ENCODE peak calls at places on chromosomes 2 and 18, in ten cellular contexts. One of them, this sample, is unnamed.

GRCh38 chr18:23196119-23197004 is 61.1 kb downstream of the CABLES1 start:
- DNase-seq in transverse colon: no peak
- DNase-seq in A549: no peak
- DNase-seq in K562: no peak
- DNase-seq in NB4: no peak
- DNase-seq in testis: no peak
- DNase-seq in breast epithelium: peak; percentile 38
- DNase-seq in endothelial cell of umbilical vein: no peak
- DNase-seq in upper lobe of left lung: no peak
- DNase-seq in spleen: no peak
- DNase-seq in this sample: no peak

GRCh38 chr18:74139888-74140287 is 7.7 kb downstream of the FBXO15 start:
- DNase-seq in transverse colon: no peak
- DNase-seq in A549: no peak
- DNase-seq in K562: peak; percentile 34
- DNase-seq in NB4: peak; percentile 59
- DNase-seq in testis: no peak
- DNase-seq in breast epithelium: no peak
- DNase-seq in endothelial cell of umbilical vein: no peak
- DNase-seq in upper lobe of left lung: no peak
- DNase-seq in spleen: no peak
- DNase-seq in this sample: no peak

GRCh38 chr2:192146069-192147006 is 48.4 kb downstream of the TMEFF2 start:
- DNase-seq in transverse colon: no peak
- DNase-seq in A549: no peak
- DNase-seq in K562: no peak
- DNase-seq in NB4: no peak
- DNase-seq in testis: no peak
- DNase-seq in breast epithelium: no peak
- DNase-seq in endothelial cell of umbilical vein: peak; percentile 55
- DNase-seq in upper lobe of left lung: no peak
- DNase-seq in spleen: no peak
- DNase-seq in this sample: no peak

GRCh38 chr2:58649746-58650145 is 408.6 kb upstream of the FANCL start:
- DNase-seq in transverse colon: no peak
- DNase-seq in A549: no peak
- DNase-seq in K562: no peak
- DNase-seq in NB4: no peak
- DNase-seq in testis: no peak
- DNase-seq in breast epithelium: no peak
- DNase-seq in endothelial cell of umbilical vein: no peak
- DNase-seq in upper lobe of left lung: no peak
- DNase-seq in spleen: no peak
- DNase-seq in this sample: no peak

GRCh38 chr2:238913931-238914647 is 66.2 kb downstream of the TWIST2 start:
- DNase-seq in transverse colon: no peak
- DNase-seq in A549: no peak
- DNase-seq in K562: no peak
- DNase-seq in NB4: no peak
- DNase-seq in testis: no peak
- DNase-seq in breast epithelium: no peak
- DNase-seq in endothelial cell of umbilical vein: no peak
- DNase-seq in upper lobe of left lung: no peak
- DNase-seq in spleen: peak; percentile 60
- DNase-seq in this sample: no peak

GRCh38 chr18:58640428-58640805 is 11.5 kb upstream of the ALPK2 start:
- DNase-seq in transverse colon: no peak
- DNase-seq in A549: no peak
- DNase-seq in K562: no peak
- DNase-seq in NB4: no peak
- DNase-seq in testis: no peak
- DNase-seq in breast epithelium: no peak
- DNase-seq in endothelial cell of umbilical vein: no peak
- DNase-seq in upper lobe of left lung: no peak
- DNase-seq in spleen: no peak
- DNase-seq in this sample: no peak

GRCh38 chr2:39686470-39686869 is 20.8 kb downstream of the TMEM178A start:
- DNase-seq in transverse colon: no peak
- DNase-seq in A549: no peak
- DNase-seq in K562: no peak
- DNase-seq in NB4: no peak
- DNase-seq in testis: no peak
- DNase-seq in breast epithelium: no peak
- DNase-seq in endothelial cell of umbilical vein: no peak
- DNase-seq in upper lobe of left lung: no peak
- DNase-seq in spleen: no peak
- DNase-seq in this sample: no peak

GRCh38 chr18:10374615-10375295 is 79.7 kb upstream of the APCDD1 start:
- DNase-seq in transverse colon: no peak
- DNase-seq in A549: no peak
- DNase-seq in K562: no peak
- DNase-seq in NB4: no peak
- DNase-seq in testis: no peak
- DNase-seq in breast epithelium: no peak
- DNase-seq in endothelial cell of umbilical vein: no peak
- DNase-seq in upper lobe of left lung: no peak
- DNase-seq in spleen: no peak
- DNase-seq in this sample: no peak

DNA sequence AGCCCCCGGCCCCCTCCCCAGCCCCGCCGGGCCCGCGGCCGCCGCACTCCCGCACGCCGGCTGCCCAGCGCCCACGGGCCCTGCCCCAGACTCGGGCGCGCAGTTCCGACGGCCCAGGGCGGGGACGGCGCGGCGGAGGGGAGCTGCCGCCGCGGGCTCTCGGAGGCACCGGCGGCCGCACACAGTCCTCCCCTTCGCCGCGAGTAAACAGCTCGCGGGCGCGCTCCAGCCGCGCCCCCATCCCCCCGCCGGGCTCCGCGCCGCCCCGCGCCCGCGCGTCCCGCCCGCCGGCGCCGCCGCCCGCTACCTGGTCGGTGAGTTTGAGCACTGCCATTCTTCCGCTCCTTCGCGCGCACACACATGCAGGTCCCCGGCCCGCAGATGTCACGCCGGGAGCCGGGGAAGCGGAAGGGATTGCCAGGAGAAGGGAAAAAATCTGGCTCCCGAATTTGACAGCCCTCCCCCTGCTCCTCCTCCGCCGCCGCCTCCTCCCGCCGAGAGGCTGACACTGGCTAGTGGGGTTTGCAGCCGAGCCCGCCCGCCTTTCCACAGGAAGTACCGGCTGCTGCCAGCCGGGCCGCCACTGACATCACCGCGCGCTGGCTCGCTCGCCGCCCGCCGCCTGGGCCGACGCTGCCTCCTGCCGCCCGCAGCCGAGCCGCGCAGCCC is at the start of gene ANKRD44:
- DNase-seq in transverse colon: peak; percentile 90
- DNase-seq in A549: peak; percentile 76
- DNase-seq in K562: peak; percentile 63
- DNase-seq in NB4: peak; percentile 93
- DNase-seq in testis: peak; percentile 87
- DNase-seq in breast epithelium: peak; percentile 88
- DNase-seq in endothelial cell of umbilical vein: peak; percentile 72
- DNase-seq in upper lobe of left lung: peak; percentile 97
- DNase-seq in spleen: peak; percentile 99
- DNase-seq in this sample: peak; percentile 92
- TF ChIP-seq POLR2A in transverse colon: peak; percentile 65
- TF ChIP-seq POLR2A in A549: peak; percentile 29
- TF ChIP-seq POLR2A in K562: no peak
- TF ChIP-seq POLR2A in NB4: peak; percentile 38
- TF ChIP-seq POLR2A in testis: no peak
- TF ChIP-seq POLR2A in breast epithelium: no peak
- TF ChIP-seq POLR2A in endothelial cell of umbilical vein: no peak
- TF ChIP-seq POLR2A in upper lobe of left lung: peak; percentile 50
- TF ChIP-seq POLR2A in spleen: no peak
- TF ChIP-seq POLR2A in this sample: no peak

GRCh38 chr2:173016451-173016850 is 59.2 kb upstream of the MAP3K20 start:
- DNase-seq in transverse colon: no peak
- DNase-seq in A549: no peak
- DNase-seq in K562: no peak
- DNase-seq in NB4: no peak
- DNase-seq in testis: no peak
- DNase-seq in breast epithelium: no peak
- DNase-seq in endothelial cell of umbilical vein: no peak
- DNase-seq in upper lobe of left lung: no peak
- DNase-seq in spleen: no peak
- DNase-seq in this sample: no peak

GRCh38 chr2:173027181-173028128 is 48.2 kb upstream of the MAP3K20 start:
- DNase-seq in transverse colon: peak; percentile 88
- DNase-seq in A549: peak; percentile 46
- DNase-seq in K562: peak; percentile 76
- DNase-seq in NB4: peak; percentile 91
- DNase-seq in testis: peak; percentile 97
- DNase-seq in breast epithelium: peak; percentile 90
- DNase-seq in endothelial cell of umbilical vein: peak; percentile 87
- DNase-seq in upper lobe of left lung: no peak
- DNase-seq in spleen: no peak
- DNase-seq in this sample: peak; percentile 86

GRCh38 chr2:173017657-173018420 is 57.8 kb upstream of the MAP3K20 start:
- DNase-seq in transverse colon: no peak
- DNase-seq in A549: no peak
- DNase-seq in K562: no peak
- DNase-seq in NB4: no peak
- DNase-seq in testis: no peak
- DNase-seq in breast epithelium: no peak
- DNase-seq in endothelial cell of umbilical vein: peak; percentile 37
- DNase-seq in upper lobe of left lung: no peak
- DNase-seq in spleen: no peak
- DNase-seq in this sample: no peak

GRCh38 chr2:173023718-173024117 is 51.9 kb upstream of the MAP3K20 start:
- DNase-seq in transverse colon: no peak
- DNase-seq in A549: no peak
- DNase-seq in K562: no peak
- DNase-seq in NB4: no peak
- DNase-seq in testis: no peak
- DNase-seq in breast epithelium: no peak
- DNase-seq in endothelial cell of umbilical vein: no peak
- DNase-seq in upper lobe of left lung: no peak
- DNase-seq in spleen: no peak
- DNase-seq in this sample: no peak

DNA sequence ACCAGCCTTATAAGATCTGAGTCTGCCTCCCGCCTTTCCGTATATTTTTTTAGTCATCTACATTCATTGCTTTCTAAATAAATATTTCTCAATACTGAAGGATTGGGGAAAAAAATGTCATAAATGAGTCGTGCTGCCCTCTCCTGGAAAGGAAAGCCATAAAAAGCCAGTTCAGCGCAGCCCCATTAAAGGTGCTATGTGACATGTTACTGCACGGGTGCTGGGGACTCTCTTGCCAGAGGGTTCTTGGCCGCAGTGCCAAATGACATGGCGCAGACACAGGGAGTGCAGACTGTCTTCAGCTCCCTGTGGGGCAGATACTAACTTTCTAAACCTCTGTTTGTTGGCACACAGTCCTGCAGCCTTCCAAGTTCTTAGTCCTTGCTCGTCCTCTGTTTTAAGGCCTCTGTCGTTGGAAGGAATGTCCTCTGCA is 53.7 kb upstream of the MAP3K20 start:
- DNase-seq in transverse colon: no peak
- DNase-seq in A549: peak; percentile 35
- DNase-seq in K562: peak; percentile 26
- DNase-seq in NB4: peak; percentile 18
- DNase-seq in testis: no peak
- DNase-seq in breast epithelium: peak; percentile 66
- DNase-seq in endothelial cell of umbilical vein: peak; percentile 18
- DNase-seq in upper lobe of left lung: no peak
- DNase-seq in spleen: no peak
- DNase-seq in this sample: peak; percentile 51
- TF ChIP-seq CTCF in transverse colon: peak; percentile 18
- TF ChIP-seq CTCF in A549: peak; percentile 81
- TF ChIP-seq CTCF in K562: peak; percentile 47
- TF ChIP-seq CTCF in NB4: peak; percentile 21
- TF ChIP-seq CTCF in testis: no peak
- TF ChIP-seq CTCF in breast epithelium: peak; percentile 42
- TF ChIP-seq CTCF in endothelial cell of umbilical vein: peak; percentile 8
- TF ChIP-seq CTCF in upper lobe of left lung: peak; percentile 9
- TF ChIP-seq CTCF in spleen: peak; percentile 2
- TF ChIP-seq CTCF in this sample: peak; percentile 45

GRCh38 chr18:80035997-80036396 is 1.8 kb downstream of the RBFA start:
- DNase-seq in transverse colon: no peak
- DNase-seq in A549: no peak
- DNase-seq in K562: peak; percentile 52
- DNase-seq in NB4: no peak
- DNase-seq in testis: no peak
- DNase-seq in breast epithelium: no peak
- DNase-seq in endothelial cell of umbilical vein: no peak
- DNase-seq in upper lobe of left lung: no peak
- DNase-seq in spleen: no peak
- DNase-seq in this sample: no peak

GRCh38 chr18:80029690-80030089 is 4.5 kb upstream of the RBFA start:
- DNase-seq in transverse colon: no peak
- DNase-seq in A549: no peak
- DNase-seq in K562: no peak
- DNase-seq in NB4: no peak
- DNase-seq in testis: no peak
- DNase-seq in breast epithelium: no peak
- DNase-seq in endothelial cell of umbilical vein: no peak
- DNase-seq in upper lobe of left lung: no peak
- DNase-seq in spleen: no peak
- DNase-seq in this sample: no peak

GRCh38 chr18:80034068-80034851 is at the start of gene RBFA:
- DNase-seq in transverse colon: peak; percentile 100
- DNase-seq in A549: peak; percentile 69
- DNase-seq in K562: peak; percentile 94
- DNase-seq in NB4: peak; percentile 97
- DNase-seq in testis: peak; percentile 99
- DNase-seq in breast epithelium: peak; percentile 97
- DNase-seq in endothelial cell of umbilical vein: peak; percentile 99
- DNase-seq in upper lobe of left lung: peak; percentile 100
- DNase-seq in spleen: peak; percentile 100
- DNase-seq in this sample: peak; percentile 100

GRCh38 chr18:80034852-80035406 is 695 bp downstream of the RBFA start:
- DNase-seq in transverse colon: no peak
- DNase-seq in A549: no peak
- DNase-seq in K562: no peak
- DNase-seq in NB4: peak; percentile 25
- DNase-seq in testis: no peak
- DNase-seq in breast epithelium: no peak
- DNase-seq in endothelial cell of umbilical vein: peak; percentile 20
- DNase-seq in upper lobe of left lung: no peak
- DNase-seq in spleen: no peak
- DNase-seq in this sample: no peak

DNA sequence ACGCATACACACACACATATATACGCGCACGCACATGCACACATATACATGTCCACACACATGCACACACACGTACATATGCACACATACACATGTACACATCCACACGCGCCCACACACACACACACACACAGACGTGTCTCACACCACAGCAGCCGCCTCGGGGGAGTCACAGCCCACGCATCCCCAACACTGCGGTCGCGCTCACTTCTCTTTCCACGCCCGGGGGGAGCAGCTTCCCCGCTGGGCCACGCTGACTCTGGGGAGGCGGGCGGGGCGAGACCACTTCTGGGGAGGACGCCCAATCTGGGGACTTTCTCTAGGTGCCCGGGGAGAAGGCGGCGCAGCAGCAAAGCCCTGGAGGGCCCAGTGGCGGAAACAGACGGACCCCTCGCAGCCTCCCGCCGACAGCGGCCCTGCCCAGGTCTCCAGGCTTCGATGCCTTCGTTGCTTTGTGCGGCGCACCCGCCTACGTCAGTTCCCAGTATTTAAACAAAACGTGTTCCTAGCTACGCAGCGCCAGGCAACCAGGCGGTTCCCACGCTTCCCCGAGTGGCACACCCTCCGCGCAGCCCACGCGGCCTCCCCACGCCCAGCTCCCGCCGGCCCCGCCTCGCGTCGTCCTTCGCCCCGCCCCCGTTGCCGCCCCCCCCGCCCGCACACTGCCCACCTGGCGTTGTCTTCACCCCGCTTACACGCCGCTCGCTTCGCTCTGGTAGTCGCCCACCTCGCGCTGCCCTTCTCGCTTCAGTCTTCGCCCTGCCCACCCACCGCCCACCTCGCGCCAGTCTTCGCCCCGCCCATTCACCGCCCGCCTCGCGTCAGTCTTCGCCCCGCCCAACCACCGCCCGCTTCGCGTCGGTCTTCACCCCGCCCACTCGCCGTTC is 810 bp upstream of the RBFA start:
- DNase-seq in transverse colon: no peak
- DNase-seq in A549: peak; percentile 64
- DNase-seq in K562: peak; percentile 18
- DNase-seq in NB4: no peak
- DNase-seq in testis: peak; percentile 43
- DNase-seq in breast epithelium: peak; percentile 40
- DNase-seq in endothelial cell of umbilical vein: no peak
- DNase-seq in upper lobe of left lung: no peak
- DNase-seq in spleen: no peak
- DNase-seq in this sample: no peak
- TF ChIP-seq POLR2A in transverse colon: peak; percentile 62
- TF ChIP-seq POLR2A in A549: peak; percentile 20
- TF ChIP-seq POLR2A in K562: peak; percentile 52
- TF ChIP-seq POLR2A in NB4: no peak
- TF ChIP-seq POLR2A in testis: no peak
- TF ChIP-seq POLR2A in breast epithelium: no peak
- TF ChIP-seq POLR2A in endothelial cell of umbilical vein: no peak
- TF ChIP-seq POLR2A in upper lobe of left lung: peak; percentile 75
- TF ChIP-seq POLR2A in spleen: no peak
- TF ChIP-seq POLR2A in this sample: no peak

GRCh38 chr2:101253713-101254085 is 1.0 kb downstream of the CNOT11 start:
- DNase-seq in transverse colon: no peak
- DNase-seq in A549: no peak
- DNase-seq in K562: no peak
- DNase-seq in NB4: peak; percentile 17
- DNase-seq in testis: no peak
- DNase-seq in breast epithelium: no peak
- DNase-seq in endothelial cell of umbilical vein: peak; percentile 40
- DNase-seq in upper lobe of left lung: no peak
- DNase-seq in spleen: no peak
- DNase-seq in this sample: no peak

GRCh38 chr2:101249826-101250225 is 2.9 kb upstream of the CNOT11 start:
- DNase-seq in transverse colon: no peak
- DNase-seq in A549: no peak
- DNase-seq in K562: no peak
- DNase-seq in NB4: no peak
- DNase-seq in testis: no peak
- DNase-seq in breast epithelium: no peak
- DNase-seq in endothelial cell of umbilical vein: no peak
- DNase-seq in upper lobe of left lung: no peak
- DNase-seq in spleen: no peak
- DNase-seq in this sample: no peak

GRCh38 chr2:101252408-101253012 is at the start of gene CNOT11:
- DNase-seq in transverse colon: peak; percentile 100
- DNase-seq in A549: peak; percentile 77
- DNase-seq in K562: peak; percentile 96
- DNase-seq in NB4: peak; percentile 99
- DNase-seq in testis: peak; percentile 99
- DNase-seq in breast epithelium: peak; percentile 97
- DNase-seq in endothelial cell of umbilical vein: peak; percentile 99
- DNase-seq in upper lobe of left lung: peak; percentile 98
- DNase-seq in spleen: peak; percentile 99
- DNase-seq in this sample: peak; percentile 100

GRCh38 chr2:101253013-101253712 is 477 bp downstream of the CNOT11 start:
- DNase-seq in transverse colon: peak; percentile 76
- DNase-seq in A549: no peak
- DNase-seq in K562: peak; percentile 51
- DNase-seq in NB4: peak; percentile 80
- DNase-seq in testis: peak; percentile 54
- DNase-seq in breast epithelium: peak; percentile 67
- DNase-seq in endothelial cell of umbilical vein: peak; percentile 54
- DNase-seq in upper lobe of left lung: peak; percentile 94
- DNase-seq in spleen: peak; percentile 98
- DNase-seq in this sample: peak; percentile 66

DNA sequence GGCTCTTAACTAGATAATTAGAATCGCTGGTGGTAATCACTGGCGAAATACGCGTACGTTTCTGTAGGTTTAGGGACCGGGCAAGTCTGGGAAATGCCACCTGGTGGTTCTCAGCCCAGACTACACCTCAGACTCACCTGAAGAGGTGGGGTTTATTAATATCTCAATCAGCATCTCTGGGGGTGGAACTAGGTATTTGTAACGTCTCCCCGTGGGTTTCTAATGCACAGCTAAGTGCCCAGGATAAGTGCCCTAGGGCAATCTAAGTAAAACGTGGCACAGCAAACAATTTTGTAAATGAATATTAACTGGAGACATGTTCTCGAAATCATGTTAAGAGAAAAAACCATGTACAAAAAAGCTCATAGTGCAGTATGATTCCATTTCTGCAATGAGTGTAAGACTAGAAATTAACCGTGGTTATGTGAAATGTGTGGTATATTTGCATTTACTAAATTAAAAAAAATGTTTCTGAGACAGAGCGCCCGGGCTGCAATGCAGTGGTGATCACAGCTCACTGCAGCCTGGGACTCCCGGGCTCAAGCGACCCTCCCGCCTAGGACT is 760 bp upstream of the CNOT11 start:
- DNase-seq in transverse colon: peak; percentile 60
- DNase-seq in A549: peak; percentile 23
- DNase-seq in K562: no peak
- DNase-seq in NB4: peak; percentile 54
- DNase-seq in testis: no peak
- DNase-seq in breast epithelium: peak; percentile 59
- DNase-seq in endothelial cell of umbilical vein: no peak
- DNase-seq in upper lobe of left lung: no peak
- DNase-seq in spleen: no peak
- DNase-seq in this sample: no peak
- TF ChIP-seq CTCF in transverse colon: peak; percentile 44
- TF ChIP-seq CTCF in A549: peak; percentile 38
- TF ChIP-seq CTCF in K562: peak; percentile 34
- TF ChIP-seq CTCF in NB4: peak; percentile 39
- TF ChIP-seq CTCF in testis: no peak
- TF ChIP-seq CTCF in breast epithelium: peak; percentile 63
- TF ChIP-seq CTCF in endothelial cell of umbilical vein: peak; percentile 23
- TF ChIP-seq CTCF in upper lobe of left lung: peak; percentile 15
- TF ChIP-seq CTCF in spleen: peak; percentile 44
- TF ChIP-seq CTCF in this sample: peak; percentile 17